ENCODE peak calls at places on chromosome 20, in five cellular contexts. One of them, this sample, is unnamed.

GRCh38 chr20:19081937-19082336 is 130.5 kb upstream of the SLC24A3 start:
- DNase-seq in GM23248: no peak
- DNase-seq in endothelial cell of umbilical vein: no peak
- DNase-seq in HL-60: no peak
- DNase-seq in thoracic aorta: no peak
- DNase-seq in this sample: no peak

GRCh38 chr20:47854687-47855212 is 69.5 kb upstream of the SULF2 start:
- DNase-seq in thoracic aorta: no peak
- DNase-seq in endothelial cell of umbilical vein: peak
- DNase-seq in GM23248: peak
- DNase-seq in HL-60: peak
- DNase-seq in this sample: no peak

GRCh38 chr20:46995561-46996142 is 101.0 kb downstream of the EYA2 start:
- DNase-seq in HL-60: no peak
- DNase-seq in GM23248: no peak
- DNase-seq in endothelial cell of umbilical vein: no peak
- DNase-seq in thoracic aorta: no peak
- DNase-seq in this sample: no peak

GRCh38 chr20:32858873-32859372 is at the start of gene EFCAB8:
- DNase-seq in thoracic aorta: no peak
- DNase-seq in GM23248: no peak
- DNase-seq in HL-60: no peak
- DNase-seq in endothelial cell of umbilical vein: no peak
- DNase-seq in this sample: no peak

GRCh38 chr20:1083431-1084080 is 34.8 kb upstream of the PSMF1 start:
- DNase-seq in HL-60: no peak
- DNase-seq in endothelial cell of umbilical vein: no peak
- DNase-seq in GM23248: no peak
- DNase-seq in thoracic aorta: no peak
- DNase-seq in this sample: no peak

GRCh38 chr20:60203451-60203850 is 245.2 kb downstream of the CDH26 start:
- DNase-seq in GM23248: peak
- DNase-seq in thoracic aorta: no peak
- DNase-seq in HL-60: no peak
- DNase-seq in endothelial cell of umbilical vein: no peak
- DNase-seq in this sample: no peak

GRCh38 chr20:50478162-50479036 is 31.8 kb upstream of the PTPN1 start:
- DNase-seq in HL-60: peak
- DNase-seq in GM23248: peak
- DNase-seq in endothelial cell of umbilical vein: no peak
- DNase-seq in thoracic aorta: no peak
- DNase-seq in this sample: peak

GRCh38 chr20:22312744-22313346 is 271.5 kb downstream of the FOXA2 start:
- DNase-seq in endothelial cell of umbilical vein: peak
- DNase-seq in thoracic aorta: no peak
- DNase-seq in GM23248: peak
- DNase-seq in HL-60: no peak
- DNase-seq in this sample: no peak

GRCh38 chr20:1803216-1804128 is 91.7 kb upstream of the SIRPA start:
- DNase-seq in thoracic aorta: no peak
- DNase-seq in GM23248: peak
- DNase-seq in endothelial cell of umbilical vein: peak
- DNase-seq in HL-60: peak
- DNase-seq in this sample: peak

GRCh38 chr20:14445310-14445709 is 107.9 kb upstream of the FLRT3 start:
- DNase-seq in endothelial cell of umbilical vein: peak
- DNase-seq in GM23248: peak
- DNase-seq in HL-60: no peak
- DNase-seq in thoracic aorta: no peak
- DNase-seq in this sample: no peak

GRCh38 chr20:32451682-32452461 is 93.7 kb downstream of the ASXL1 start:
- DNase-seq in GM23248: no peak
- DNase-seq in HL-60: no peak
- DNase-seq in thoracic aorta: no peak
- DNase-seq in endothelial cell of umbilical vein: no peak
- DNase-seq in this sample: no peak

GRCh38 chr20:1280421-1281102 is 14.5 kb downstream of the SNPH start:
- DNase-seq in endothelial cell of umbilical vein: no peak
- DNase-seq in HL-60: no peak
- DNase-seq in thoracic aorta: no peak
- DNase-seq in GM23248: peak
- DNase-seq in this sample: no peak

GRCh38 chr20:51595744-51596143 is 53.2 kb upstream of the NFATC2 start:
- DNase-seq in endothelial cell of umbilical vein: no peak
- DNase-seq in HL-60: no peak
- DNase-seq in thoracic aorta: no peak
- DNase-seq in GM23248: no peak
- DNase-seq in this sample: no peak
- H3K27ac ChIP-seq in endothelial cell of umbilical vein: no peak
- H3K27ac ChIP-seq in HL-60: peak
- H3K27ac ChIP-seq in thoracic aorta: no peak
- H3K27ac ChIP-seq in GM23248: no peak
- H3K27ac ChIP-seq in this sample: no peak

GRCh38 chr20:34634392-34634791 is 42.5 kb downstream of the PIGU start:
- DNase-seq in thoracic aorta: no peak
- DNase-seq in GM23248: no peak
- DNase-seq in endothelial cell of umbilical vein: no peak
- DNase-seq in HL-60: no peak
- DNase-seq in this sample: no peak
- H3K27ac ChIP-seq in thoracic aorta: no peak
- H3K27ac ChIP-seq in GM23248: no peak
- H3K27ac ChIP-seq in endothelial cell of umbilical vein: no peak
- H3K27ac ChIP-seq in HL-60: no peak
- H3K27ac ChIP-seq in this sample: peak

GRCh38 chr20:53582574-53583351 is 10.9 kb downstream of the ZNF217 start:
- DNase-seq in GM23248: peak
- DNase-seq in endothelial cell of umbilical vein: peak
- DNase-seq in thoracic aorta: no peak
- DNase-seq in HL-60: peak
- DNase-seq in this sample: peak
- H3K27ac ChIP-seq in GM23248: peak
- H3K27ac ChIP-seq in endothelial cell of umbilical vein: peak
- H3K27ac ChIP-seq in thoracic aorta: peak
- H3K27ac ChIP-seq in HL-60: peak
- H3K27ac ChIP-seq in this sample: no peak

DNA sequence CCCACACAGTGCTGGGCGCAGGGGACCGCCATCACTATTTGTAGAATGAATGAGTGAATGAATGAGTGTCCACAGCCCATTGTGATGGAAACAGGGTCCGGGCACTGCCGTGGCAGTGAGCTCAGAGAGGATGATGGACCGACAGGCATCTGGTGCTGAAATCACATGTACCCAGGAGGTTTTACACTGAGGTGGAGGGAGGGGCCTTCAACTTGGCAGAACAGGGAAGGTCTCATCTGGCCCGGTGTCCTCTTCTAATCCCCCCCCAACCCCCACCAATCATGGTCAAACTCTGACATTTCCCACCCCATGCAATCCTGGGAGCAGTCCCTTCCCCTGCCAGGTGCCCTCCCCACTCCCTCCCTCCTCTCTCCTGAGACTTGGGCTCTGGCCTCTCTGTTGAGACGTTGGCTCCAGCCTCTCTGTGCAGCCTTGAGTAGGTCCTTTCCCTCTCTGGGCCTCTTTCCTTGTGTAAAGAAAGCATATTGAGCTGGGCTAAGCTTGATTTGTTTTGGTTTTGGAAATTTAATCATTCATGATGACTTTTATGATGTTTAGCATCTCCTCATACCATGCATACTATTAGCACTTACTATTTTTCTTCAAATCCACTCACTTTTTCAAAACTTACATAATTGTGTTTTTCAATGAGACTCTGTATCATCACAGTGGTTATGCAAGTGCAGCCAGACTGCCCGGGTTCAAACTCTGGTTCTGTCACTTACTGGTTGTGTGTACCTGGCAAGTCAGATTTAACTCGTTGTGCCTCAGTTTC is 10.8 kb downstream of the KIAA1755 start:
- DNase-seq in thoracic aorta: no peak
- DNase-seq in GM23248: peak
- DNase-seq in endothelial cell of umbilical vein: no peak
- DNase-seq in HL-60: no peak
- DNase-seq in this sample: no peak
- H3K27ac ChIP-seq in thoracic aorta: no peak
- H3K27ac ChIP-seq in GM23248: no peak
- H3K27ac ChIP-seq in endothelial cell of umbilical vein: no peak
- H3K27ac ChIP-seq in HL-60: peak
- H3K27ac ChIP-seq in this sample: no peak

DNA sequence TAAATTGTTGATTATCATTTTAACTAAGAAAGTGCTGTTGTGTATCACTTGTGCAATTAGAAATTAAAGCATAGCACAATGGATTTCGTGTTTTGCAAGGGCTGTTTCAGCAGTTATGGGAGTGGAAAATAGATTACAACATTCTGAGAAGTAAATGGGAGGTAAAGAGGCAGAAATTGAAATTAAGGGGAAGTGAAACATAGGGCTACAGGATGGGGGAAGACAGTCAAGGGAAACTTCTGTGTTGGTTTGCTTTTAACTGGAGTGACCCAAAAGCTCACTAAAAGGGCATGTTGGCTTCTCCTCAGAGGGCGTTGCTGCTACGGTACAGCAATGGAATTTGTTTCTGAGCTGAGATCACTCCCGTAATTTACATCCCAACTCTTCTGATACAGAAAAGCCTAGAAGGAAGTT is 147.5 kb downstream of the BCAS1 start:
- DNase-seq in thoracic aorta: no peak
- DNase-seq in HL-60: peak
- DNase-seq in endothelial cell of umbilical vein: no peak
- DNase-seq in GM23248: peak
- DNase-seq in this sample: no peak
- H3K27ac ChIP-seq in thoracic aorta: peak
- H3K27ac ChIP-seq in HL-60: peak
- H3K27ac ChIP-seq in endothelial cell of umbilical vein: no peak
- H3K27ac ChIP-seq in GM23248: peak
- H3K27ac ChIP-seq in this sample: no peak

GRCh38 chr20:49426395-49426794 is 56.1 kb downstream of the KCNB1 start:
- DNase-seq in endothelial cell of umbilical vein: no peak
- DNase-seq in HL-60: no peak
- DNase-seq in GM23248: no peak
- DNase-seq in thoracic aorta: no peak
- DNase-seq in this sample: no peak

GRCh38 chr20:49427751-49428518 is 54.5 kb downstream of the KCNB1 start:
- DNase-seq in thoracic aorta: no peak
- DNase-seq in endothelial cell of umbilical vein: no peak
- DNase-seq in GM23248: no peak
- DNase-seq in HL-60: no peak
- DNase-seq in this sample: peak

GRCh38 chr20:49430320-49430719 is 52.1 kb downstream of the KCNB1 start:
- DNase-seq in thoracic aorta: no peak
- DNase-seq in HL-60: no peak
- DNase-seq in GM23248: no peak
- DNase-seq in endothelial cell of umbilical vein: no peak
- DNase-seq in this sample: no peak

GRCh38 chr20:49424536-49424935 is 57.9 kb downstream of the KCNB1 start:
- DNase-seq in endothelial cell of umbilical vein: no peak
- DNase-seq in GM23248: peak
- DNase-seq in HL-60: no peak
- DNase-seq in thoracic aorta: no peak
- DNase-seq in this sample: peak

GRCh38 chr20:49426873-49427272 is 55.6 kb downstream of the KCNB1 start:
- DNase-seq in endothelial cell of umbilical vein: no peak
- DNase-seq in GM23248: no peak
- DNase-seq in thoracic aorta: no peak
- DNase-seq in HL-60: peak
- DNase-seq in this sample: no peak
- H3K27ac ChIP-seq in endothelial cell of umbilical vein: no peak
- H3K27ac ChIP-seq in GM23248: no peak
- H3K27ac ChIP-seq in thoracic aorta: no peak
- H3K27ac ChIP-seq in HL-60: no peak
- H3K27ac ChIP-seq in this sample: peak

GRCh38 chr20:63821824-63822223 is 9.2 kb downstream of the ZBTB46 start:
- DNase-seq in HL-60: peak
- DNase-seq in endothelial cell of umbilical vein: no peak
- DNase-seq in thoracic aorta: no peak
- DNase-seq in GM23248: no peak
- DNase-seq in this sample: no peak

GRCh38 chr20:63815869-63816268 is 15.2 kb downstream of the ZBTB46 start:
- DNase-seq in thoracic aorta: no peak
- DNase-seq in endothelial cell of umbilical vein: no peak
- DNase-seq in GM23248: no peak
- DNase-seq in HL-60: no peak
- DNase-seq in this sample: no peak

GRCh38 chr20:63815613-63815862 is 15.5 kb downstream of the ZBTB46 start:
- DNase-seq in thoracic aorta: no peak
- DNase-seq in endothelial cell of umbilical vein: no peak
- DNase-seq in GM23248: no peak
- DNase-seq in HL-60: no peak
- DNase-seq in this sample: no peak

GRCh38 chr20:63822276-63822696 is 8.8 kb downstream of the ZBTB46 start:
- DNase-seq in GM23248: no peak
- DNase-seq in endothelial cell of umbilical vein: no peak
- DNase-seq in thoracic aorta: no peak
- DNase-seq in HL-60: peak
- DNase-seq in this sample: no peak

DNA sequence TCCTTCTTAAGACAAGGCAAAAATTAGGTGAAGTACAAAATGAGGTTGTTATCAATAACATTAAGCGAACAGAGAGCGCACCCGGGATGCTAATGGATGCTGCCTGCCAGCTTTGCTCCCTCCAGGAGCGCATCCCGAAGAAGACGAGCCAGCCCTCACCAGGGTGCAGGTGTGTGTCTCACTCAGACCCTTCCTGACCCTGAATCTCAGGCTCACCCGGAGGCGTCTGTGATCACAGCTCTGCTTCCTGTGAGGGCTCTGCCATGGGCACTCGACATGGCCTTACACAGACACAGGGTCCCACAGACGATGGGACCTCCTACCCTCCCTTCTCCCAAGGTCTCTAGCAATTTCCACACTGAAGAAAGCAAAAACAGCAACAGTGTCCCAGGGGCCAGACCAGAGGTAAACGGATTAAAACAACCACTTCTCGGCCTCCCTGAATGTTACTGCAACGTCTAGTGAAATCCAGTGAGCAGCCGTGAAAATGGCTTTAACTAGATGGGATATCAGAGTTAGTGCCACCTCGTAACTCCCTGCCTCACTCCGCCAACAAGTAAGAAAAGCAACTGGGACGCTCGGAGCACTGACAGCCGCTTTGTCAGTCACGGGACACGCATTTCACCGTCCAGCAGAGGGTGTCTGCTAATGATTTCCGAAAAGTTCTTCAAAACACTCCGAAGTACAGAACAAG is 11.7 kb downstream of the ZBTB46 start:
- DNase-seq in thoracic aorta: no peak
- DNase-seq in endothelial cell of umbilical vein: peak
- DNase-seq in HL-60: peak
- DNase-seq in GM23248: peak
- DNase-seq in this sample: no peak
- H3K27ac ChIP-seq in thoracic aorta: no peak
- H3K27ac ChIP-seq in endothelial cell of umbilical vein: no peak
- H3K27ac ChIP-seq in HL-60: no peak
- H3K27ac ChIP-seq in GM23248: no peak
- H3K27ac ChIP-seq in this sample: no peak

DNA sequence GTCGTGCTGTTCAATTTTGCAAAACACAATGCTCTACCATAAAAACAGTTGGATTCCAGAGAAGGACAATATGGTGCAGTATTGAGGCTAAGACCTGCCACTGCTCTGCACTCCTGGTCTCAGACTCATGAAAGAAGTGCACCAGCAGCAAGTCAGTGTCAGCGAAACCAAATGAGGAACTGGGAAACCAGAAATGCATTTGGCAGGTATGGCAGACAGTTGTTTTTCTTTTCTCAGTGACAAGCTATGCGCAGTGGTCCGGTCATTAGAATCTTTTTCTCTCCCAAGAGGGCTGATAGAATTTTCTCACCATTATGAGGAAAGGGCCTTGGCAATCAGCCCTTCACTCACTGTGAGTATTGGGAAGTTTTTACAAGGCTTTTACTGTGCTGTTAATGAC is 158.5 kb downstream of the DOK5 start:
- DNase-seq in endothelial cell of umbilical vein: no peak
- DNase-seq in thoracic aorta: no peak
- DNase-seq in HL-60: no peak
- DNase-seq in GM23248: no peak
- DNase-seq in this sample: no peak
- H3K27ac ChIP-seq in endothelial cell of umbilical vein: no peak
- H3K27ac ChIP-seq in thoracic aorta: no peak
- H3K27ac ChIP-seq in HL-60: no peak
- H3K27ac ChIP-seq in GM23248: no peak
- H3K27ac ChIP-seq in this sample: no peak